ENCODE peak calls at places on chromosomes 12 and 14, in seven cellular contexts. H is T47D; Z is activated T-helper 9 cell treated with anti-CD3 and anti-CD28 coated beads, Interleukin-2, amount 50 U/mL, for 16 hours; U is Right ventricle myocardium superior; N is coronary artery; D is activated CD8-positive, alpha-beta memory T cell treated with anti-CD3 and anti-CD28 coated beads for 48 hours; P is stimulated activated CD8-positive, alpha-beta memory T cell treated with anti-CD3 and anti-CD28 coated beads, Interleukin-2, amount 100 ng/mL, for 1 hour. K is an unnamed sample.

GRCh38 chr14:64970776-64971451 is 1.2 kb downstream of the RAB15 start:
- DNase-seq in H (peak), Z (no peak), U (no peak), N (no peak), D (no peak), P (no peak), K (no peak)

GRCh38 chr14:59631237-59631636 is 54.6 kb upstream of the CCDC175 start:
- DNase-seq in H (peak), Z (no peak), U (no peak), N (no peak), D (no peak), P (no peak), K (no peak)

GRCh38 chr12:31309279-31309678 is 16.7 kb downstream of the SINHCAF start:
- DNase-seq in H (no peak), Z (no peak), U (no peak), N (no peak), D (no peak), P (no peak), K (no peak)

GRCh38 chr12:32002848-32003493 is 43.8 kb downstream of the RESF1 start:
- DNase-seq in H (no peak), Z (no peak), U (no peak), N (no peak), D (no peak), P (no peak), K (no peak)

GRCh38 chr14:90403065-90403464 is 6.2 kb downstream of the CALM1 start:
- DNase-seq in H (no peak), Z (no peak), U (no peak), N (no peak), D (no peak), P (no peak), K (no peak)

GRCh38 chr12:116943419-116944372 is 32.9 kb downstream of the FBXW8 start:
- DNase-seq in H (no peak), Z (no peak), U (peak), N (no peak), D (no peak), P (no peak), K (no peak)

GRCh38 chr12:90672081-90672480 is 282.9 kb downstream of the CCER1 start:
- DNase-seq in H (no peak), Z (no peak), U (no peak), N (no peak), D (no peak), P (no peak), K (no peak)

GRCh38 chr12:114241973-114242434 is 163.9 kb downstream of the TBX5 start:
- DNase-seq in H (peak), Z (no peak), U (no peak), N (no peak), D (no peak), P (no peak), K (no peak)

K was measured in AG09309.